ENCODE peak calls at places on chromosomes 1 and 21, in eight cellular contexts. O is stimulated activated CD4-positive, alpha-beta T cell treated with anti-CD3 and anti-CD28 coated beads, Interleukin-15, amount 100 ng/mL, for 24 hours; Y is body of pancreas; Q is stimulated activated CD8-positive, alpha-beta memory T cell treated with anti-CD3 and anti-CD28 coated beads, Interleukin-7, amount 100 ng/mL, for 24 hours; W is colonic mucosa; P is HuH-7.5; V is aorta; U is cardiac muscle cell. Z is an unnamed sample.

GRCh38 chr1:3473381-3473844 is 18.9 kb downstream of the ARHGEF16 start:
- DNase-seq in O (no peak), Y (no peak), Q (no peak), W (no peak), P (no peak), V (no peak), U (peak), Z (no peak)

GRCh38 chr1:225737179-225737578 is 40.4 kb upstream of the SRP9 start:
- DNase-seq in O (no peak), Y (no peak), Q (no peak), W (peak), P (no peak), V (no peak), U (no peak), Z (no peak)

GRCh38 chr1:54340876-54341275 is 65.3 kb downstream of the SSBP3 start:
- DNase-seq in O (no peak), Y (no peak), Q (no peak), W (no peak), P (no peak), V (no peak), U (no peak), Z (no peak)

GRCh38 chr1:32539584-32540571 is 651 bp downstream of the ZBTB8A start:
- DNase-seq in O (peak), Y (peak), Q (no peak), W (peak), P (peak), V (no peak), U (peak), Z (no peak)

GRCh38 chr1:27572019-27572678 is 31.8 kb downstream of the AHDC1 start:
- DNase-seq in O (no peak), Y (no peak), Q (no peak), W (no peak), P (no peak), V (no peak), U (no peak), Z (no peak)

GRCh38 chr1:78318011-78318410 is 172.8 kb upstream of the PTGFR start:
- DNase-seq in O (no peak), Y (no peak), Q (no peak), W (no peak), P (no peak), V (no peak), U (no peak), Z (no peak)

GRCh38 chr1:78250201-78250600 is 204.4 kb downstream of the GIPC2 start:
- DNase-seq in O (no peak), Y (no peak), Q (no peak), W (no peak), P (no peak), V (no peak), U (peak), Z (no peak)

GRCh38 chr1:6281511-6282402 is 20.9 kb upstream of the GPR153 start:
- DNase-seq in O (no peak), Y (no peak), Q (no peak), W (peak), P (no peak), V (no peak), U (no peak), Z (no peak)

GRCh38 chr1:95994643-95995042 is 726.9 kb upstream of the PTBP2 start:
- DNase-seq in O (no peak), Y (no peak), Q (no peak), W (no peak), P (no peak), V (no peak), U (peak), Z (no peak)

GRCh38 chr21:27513825-27514224 is 546.9 kb upstream of the ADAMTS5 start:
- DNase-seq in O (no peak), Y (no peak), Q (no peak), W (no peak), P (no peak), V (no peak), U (no peak), Z (no peak)

GRCh38 chr1:167825419-167826079 is 88.4 kb downstream of the ADCY10 start:
- DNase-seq in O (no peak), Y (no peak), Q (no peak), W (no peak), P (no peak), V (no peak), U (no peak), Z (no peak)

GRCh38 chr1:203129501-203130231 is 2.1 kb downstream of the ADORA1 start:
- DNase-seq in O (no peak), Y (peak), Q (no peak), W (no peak), P (no peak), V (no peak), U (no peak), Z (no peak)

GRCh38 chr1:145545055-145545454 is 62.7 kb upstream of the GPR89A start:
- DNase-seq in O (no peak), Y (no peak), Q (no peak), W (no peak), P (no peak), V (no peak), U (no peak), Z (no peak)

GRCh38 chr1:115430717-115431116 is 92.7 kb upstream of the NGF start:
- DNase-seq in O (no peak), Y (no peak), Q (no peak), W (no peak), P (no peak), V (no peak), U (peak), Z (no peak)